ENCODE peak calls at places on chromosome 18, in five cellular contexts. E is RCC 7860; T is WTC11; O is stimulated activated CD4-positive, alpha-beta T cell treated with anti-CD3 and anti-CD28 coated beads, Interleukin-2, amount 100 ng/mL, for 48 hours; I is right lobe of liver. S is an unnamed sample.

GRCh38 chr18:48927286-48928080 is 23.3 kb downstream of the SMAD7 start:
- DNase-seq in I (no peak), E (no peak), O (no peak), T (no peak), S (no peak)

GRCh38 chr18:13437034-13437433 is 218.5 kb downstream of the LDLRAD4 start:
- DNase-seq in O (no peak), E (peak; percentile 5), I (no peak), T (no peak), S (peak; percentile 26)

GRCh38 chr18:58284699-58285490 is 240.9 kb downstream of the NEDD4L start:
- DNase-seq in O (no peak), T (no peak), I (no peak), E (no peak), S (no peak)

GRCh38 chr18:79476031-79476917 is 80.5 kb downstream of the NFATC1 start:
- DNase-seq in I (peak; percentile 10), T (no peak), O (no peak), E (no peak), S (no peak)

GRCh38 chr18:13264091-13264777 is 45.7 kb downstream of the LDLRAD4 start:
- DNase-seq in E (no peak), T (no peak), I (no peak), O (no peak), S (no peak)

GRCh38 chr18:23718731-23719130 is 29.5 kb downstream of the LAMA3 start:
- DNase-seq in E (no peak), O (no peak), T (no peak), I (no peak), S (no peak)

GRCh38 chr18:48680871-48681270 is 142.0 kb downstream of the CTIF start:
- DNase-seq in O (no peak), E (no peak), I (peak; percentile 84), T (no peak), S (no peak)

GRCh38 chr18:35264409-35264808 is 23.6 kb downstream of the ZNF397 start:
- DNase-seq in O (no peak), I (no peak), T (no peak), E (no peak), S (no peak)

GRCh38 chr18:48100712-48101165 is 170.3 kb upstream of the SMAD2 start:
- DNase-seq in E (no peak), I (no peak), T (peak; percentile 65), O (no peak), S (no peak)

GRCh38 chr18:42078711-42079110 is 123.7 kb downstream of the PIK3C3 start:
- DNase-seq in I (no peak), O (no peak), E (no peak), T (no peak), S (peak; percentile 14)

GRCh38 chr18:56910967-56911366 is 235.9 kb upstream of the BOD1L2 start:
- DNase-seq in E (no peak), O (no peak), I (no peak), T (no peak), S (no peak)

GRCh38 chr18:76633504-76634259 is 138.6 kb upstream of the ZNF516 start:
- DNase-seq in E (no peak), O (no peak), I (no peak), T (no peak), S (peak; percentile 52)

GRCh38 chr18:1968801-1969498 is 602.4 kb downstream of the METTL4 start:
- DNase-seq in T (no peak), E (no peak), O (no peak), I (no peak), S (no peak)

GRCh38 chr18:62637807-62638687 is 77.3 kb upstream of the PHLPP1 start:
- DNase-seq in I (peak; percentile 45), E (no peak), T (peak; percentile 78), O (peak; percentile 57), S (peak; percentile 43)

GRCh38 chr18:25042641-25043051 is 309.3 kb downstream of the ZNF521 start:
- DNase-seq in I (no peak), E (no peak), O (no peak), T (no peak), S (no peak)

GRCh38 chr18:55137602-55138001 is 178.3 kb upstream of the CCDC68 start:
- DNase-seq in T (no peak), E (no peak), I (no peak), O (no peak), S (no peak)

GRCh38 chr18:7632152-7633098 is 65.3 kb downstream of the PTPRM start:
- DNase-seq in O (no peak), E (no peak), I (no peak), T (no peak), S (no peak)

GRCh38 chr18:68233043-68233442 is 481.9 kb downstream of the TMX3 start:
- DNase-seq in I (no peak), O (no peak), T (no peak), E (no peak), S (no peak)

GRCh38 chr18:35837922-35838496 is 134.5 kb upstream of the RMP24 start:
- DNase-seq in O (no peak), T (no peak), E (no peak), I (no peak), S (no peak)

S was measured in HL-60.